ENCODE peak calls at places on chromosomes 16 and 17, in four cellular contexts. K, J, T and G are unnamed samples.
A peak's percentile ranks its signal among the peaks of the same experiment; 100 is the strongest.

GRCh38 chr17:2710804-2711607 is 558 bp downstream of the CLUH start:
- DNase-seq in K (peak; percentile 75), J (peak; percentile 49), T (no peak), G (peak; percentile 74)

GRCh38 chr17:47423406-47424295 is 99.9 kb downstream of the EFCAB13 start:
- DNase-seq in K (no peak), J (peak; percentile 66), T (no peak), G (no peak)

GRCh38 chr16:56269276-56269675 is 78.0 kb downstream of the GNAO1 start:
- DNase-seq in K (no peak), J (no peak), T (no peak), G (no peak)

GRCh38 chr17:50547035-50547735 is at the start of gene SPATA20:
- DNase-seq in K (peak; percentile 88), J (peak; percentile 93), T (peak; percentile 47), G (peak; percentile 88)

GRCh38 chr16:89610108-89610453 is 3.4 kb upstream of the DPEP1 start:
- DNase-seq in K (no peak), J (no peak), T (no peak), G (no peak)

GRCh38 chr16:84059111-84059510 is 16.5 kb upstream of the SLC38A8 start:
- DNase-seq in K (no peak), J (no peak), T (no peak), G (no peak)

GRCh38 chr16:69107311-69107962 is 2.0 kb downstream of the HAS3 start:
- DNase-seq in K (no peak), J (peak; percentile 52), T (no peak), G (no peak)

GRCh38 chr17:77571562-77571981 is 386.9 kb upstream of the TNRC6C start:
- DNase-seq in K (no peak), J (no peak), T (no peak), G (peak; percentile 34)

GRCh38 chr16:86044881-86045600 is 146.1 kb downstream of the IRF8 start:
- DNase-seq in K (no peak), J (no peak), T (no peak), G (no peak)

GRCh38 chr16:51374346-51374745 is 223.3 kb upstream of the SALL1 start:
- DNase-seq in K (no peak), J (no peak), T (no peak), G (no peak)

GRCh38 chr16:17520567-17520966 is 49.8 kb upstream of the XYLT1 start:
- DNase-seq in K (no peak), J (no peak), T (no peak), G (no peak)

GRCh38 chr16:85571813-85572619 is 41.1 kb upstream of the GSE1 start:
- DNase-seq in K (no peak), J (no peak), T (no peak), G (no peak)

GRCh38 chr17:34579979-34580684 is 750 bp downstream of the TMEM132E start:
- DNase-seq in K (no peak), J (peak; percentile 50), T (no peak), G (no peak)

GRCh38 chr16:3408561-3409197 is 7.7 kb downstream of the ZNF174 start:
- DNase-seq in K (no peak), J (no peak), T (no peak), G (no peak)

GRCh38 chr17:66724581-66725341 is 110.2 kb upstream of the CACNG5 start:
- DNase-seq in K (no peak), J (no peak), T (no peak), G (no peak)

GRCh38 chr16:3456374-3456773 is 12.9 kb downstream of the NAA60 start:
- DNase-seq in K (no peak), J (no peak), T (no peak), G (no peak)

GRCh38 chr17:2689411-2690164 is 22.0 kb downstream of the CLUH start:
- DNase-seq in K (no peak), J (no peak), T (no peak), G (no peak)

GRCh38 chr17:6546069-6546718 is 10.2 kb downstream of the PITPNM3 start:
- DNase-seq in K (no peak), J (no peak), T (peak; percentile 8), G (no peak)

GRCh38 chr16:51151435-51151950 is 423 bp upstream of the SALL1 start:
- DNase-seq in K (peak; percentile 86), J (peak; percentile 85), T (no peak), G (no peak)

GRCh38 chr17:6470146-6470718 is 26.0 kb downstream of the PIMREG start:
- DNase-seq in K (no peak), J (no peak), T (no peak), G (no peak)

GRCh38 chr17:7839199-7839889 is 5.3 kb downstream of the KDM6B start:
- DNase-seq in K (no peak), J (no peak), T (no peak), G (peak; percentile 42)

GRCh38 chr17:79609175-79609589 is 1.7 kb downstream of the RBFOX3 start:
- DNase-seq in K (no peak), J (peak; percentile 19), T (no peak), G (no peak)

GRCh38 chr16:81598083-81598482 is 153.5 kb downstream of the CMIP start:
- DNase-seq in K (no peak), J (no peak), T (no peak), G (no peak)

GRCh38 chr16:7405166-7405565 is 72.5 kb downstream of the RBFOX1 start:
- DNase-seq in K (peak; percentile 46), J (no peak), T (no peak), G (peak; percentile 17)

GRCh38 chr17:17417718-17418151 is 59.1 kb upstream of the MED9 start:
- DNase-seq in K (peak; percentile 68), J (no peak), T (no peak), G (peak; percentile 61)

GRCh38 chr17:9755083-9755482 is 36.3 kb downstream of the DHRS7C start:
- DNase-seq in K (no peak), J (no peak), T (no peak), G (no peak)

GRCh38 chr16:89018605-89019158 is 41.7 kb upstream of the CBFA2T3 start:
- DNase-seq in K (no peak), J (no peak), T (no peak), G (no peak)

GRCh38 chr17:68587026-68587425 is 14.1 kb downstream of the FAM20A start:
- DNase-seq in K (no peak), J (no peak), T (no peak), G (no peak)

GRCh38 chr16:3986235-3986544 is 105.7 kb upstream of the CREBBP start:
- DNase-seq in K (no peak), J (no peak), T (no peak), G (no peak)

GRCh38 chr16:9090101-9090959 is 1.1 kb upstream of the HAPSTR1 start:
- DNase-seq in K (no peak), J (peak; percentile 59), T (no peak), G (peak; percentile 68)

GRCh38 chr16:27690604-27691003 is 140.7 kb downstream of the KATNIP start:
- DNase-seq in K (peak; percentile 26), J (peak; percentile 71), T (no peak), G (peak; percentile 71)

GRCh38 chr17:27496005-27496404 is 39.8 kb downstream of the KSR1 start:
- DNase-seq in K (no peak), J (no peak), T (no peak), G (no peak)

GRCh38 chr16:58654456-58655214 is 25.0 kb upstream of the CNOT1 start:
- DNase-seq in K (peak; percentile 23), J (no peak), T (no peak), G (no peak)

GRCh38 chr16:23283571-23283970 is 18.5 kb upstream of the SCNN1B start:
- DNase-seq in K (no peak), J (no peak), T (no peak), G (no peak)

GRCh38 chr17:44308320-44308818 is at the start of gene RUNDC3A:
- DNase-seq in K (peak; percentile 59), J (peak; percentile 96), T (no peak), G (peak; percentile 98)

GRCh38 chr16:57485916-57486857 is at the start of gene DOK4:
- DNase-seq in K (no peak), J (peak; percentile 80), T (no peak), G (peak; percentile 97)

GRCh38 chr16:52976539-52977167 is 76.0 kb downstream of the CHD9NB start:
- DNase-seq in K (peak; percentile 41), J (no peak), T (no peak), G (peak; percentile 32)

GRCh38 chr16:66154801-66155200 is 211.7 kb upstream of the CDH5 start:
- DNase-seq in K (no peak), J (no peak), T (no peak), G (no peak)
- TF ChIP-seq CREM in K (no peak), J (no peak), T (no peak), G (no peak)

GRCh38 chr17:71335212-71335611 is 785.6 kb upstream of the SOX9 start:
- DNase-seq in K (no peak), J (no peak), T (no peak), G (no peak)

GRCh38 chr17:71337903-71338302 is 782.9 kb upstream of the SOX9 start:
- DNase-seq in K (no peak), J (no peak), T (no peak), G (no peak)

GRCh38 chr17:71331754-71332153 is 789.1 kb upstream of the SOX9 start:
- DNase-seq in K (no peak), J (no peak), T (no peak), G (no peak)

GRCh38 chr17:71330099-71330375 is 790.8 kb upstream of the SOX9 start:
- DNase-seq in K (no peak), J (no peak), T (no peak), G (no peak)

GRCh38 chr17:71334041-71334781 is 786.6 kb upstream of the SOX9 start:
- DNase-seq in K (no peak), J (no peak), T (no peak), G (no peak)
- TF ChIP-seq CREM in K (no peak), J (no peak), T (no peak), G (no peak)

DNA sequence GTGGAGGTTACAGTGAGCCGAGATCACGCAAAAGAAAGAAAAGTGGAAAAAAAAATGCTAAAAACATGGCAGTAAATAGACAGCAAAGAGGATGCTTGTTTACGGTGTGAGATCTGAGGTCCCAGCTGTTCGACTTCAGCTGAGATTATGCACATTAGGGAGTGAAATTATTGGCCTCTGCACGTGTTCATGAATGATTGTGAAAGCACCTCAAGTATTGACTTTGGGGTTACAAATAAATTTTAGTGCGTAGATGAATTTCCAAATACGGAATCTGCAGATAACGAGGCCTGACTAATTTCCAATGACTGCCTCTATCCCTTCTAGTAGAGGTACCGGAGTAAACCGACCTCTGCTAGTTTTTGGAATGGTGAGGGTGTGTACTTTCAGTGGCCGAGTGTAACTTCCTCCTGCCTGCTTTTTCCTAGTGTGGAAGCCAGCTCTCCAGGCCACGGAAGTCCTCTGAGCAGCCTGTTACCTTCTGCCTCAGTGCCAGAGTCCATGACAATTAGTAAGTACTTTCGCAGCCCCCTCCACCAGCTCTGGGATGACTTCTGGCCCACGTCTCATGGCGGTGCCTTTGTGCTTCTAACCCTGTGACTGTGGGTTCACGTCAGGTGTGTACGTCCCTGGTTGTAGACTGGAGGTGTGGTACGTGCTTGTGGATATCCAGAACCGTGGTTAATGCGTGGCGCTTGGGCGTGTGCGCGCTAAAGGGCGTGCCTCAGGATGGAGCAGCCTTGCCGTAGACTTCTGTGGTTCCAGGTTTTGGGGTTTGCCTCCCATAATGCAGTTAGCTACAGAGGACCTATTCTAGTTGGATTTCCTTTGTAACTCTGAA is 102.1 kb downstream of the SNX29 start:
- DNase-seq in K (no peak), J (no peak), T (no peak), G (no peak)
- TF ChIP-seq CREM in K (no peak), J (no peak), T (no peak), G (no peak)

GRCh38 chr16:25174285-25174684 is 42.5 kb upstream of the AQP8 start:
- DNase-seq in K (no peak), J (no peak), T (no peak), G (no peak)

GRCh38 chr16:25176136-25176535 is 40.6 kb upstream of the AQP8 start:
- DNase-seq in K (no peak), J (no peak), T (no peak), G (no peak)

GRCh38 chr16:25172831-25173230 is 43.9 kb upstream of the AQP8 start:
- DNase-seq in K (no peak), J (no peak), T (no peak), G (no peak)

GRCh38 chr16:25171390-25171789 is 45.4 kb upstream of the AQP8 start:
- DNase-seq in K (no peak), J (no peak), T (no peak), G (no peak)
- TF ChIP-seq CREM in K (no peak), J (no peak), T (no peak), G (no peak)